ENCODE peak calls at places on chromosomes 11 and 22, in seven cellular contexts. One of them, this sample, is unnamed. For H3K4me1, the result is how much of the 10 kb centered on the place peaks cover.

GRCh38 chr22:44620129-44620840 is 81.7 kb upstream of the PRR5 start:
- DNase-seq in A549: no peak
- DNase-seq in IMR-90: peak
- DNase-seq in neuronal stem cell: peak
- DNase-seq in Caco-2: peak
- DNase-seq in keratinocyte: no peak
- DNase-seq in colonic mucosa: peak
- DNase-seq in this sample: peak

GRCh38 chr11:23364076-23364475 is 503.8 kb upstream of the CCDC179 start:
- DNase-seq in keratinocyte: no peak
- DNase-seq in Caco-2: no peak
- DNase-seq in colonic mucosa: no peak
- DNase-seq in IMR-90: peak
- DNase-seq in neuronal stem cell: no peak
- DNase-seq in A549: no peak
- DNase-seq in this sample: no peak

GRCh38 chr11:28981331-28981865 is 873.2 kb downstream of the METTL15 start:
- DNase-seq in neuronal stem cell: no peak
- DNase-seq in A549: no peak
- DNase-seq in keratinocyte: no peak
- DNase-seq in Caco-2: no peak
- DNase-seq in IMR-90: peak
- DNase-seq in colonic mucosa: no peak
- DNase-seq in this sample: no peak

GRCh38 chr11:123841189-123841588 is 35.0 kb upstream of the OR6M1 start:
- DNase-seq in neuronal stem cell: no peak
- DNase-seq in Caco-2: no peak
- DNase-seq in IMR-90: no peak
- DNase-seq in colonic mucosa: no peak
- DNase-seq in A549: no peak
- DNase-seq in keratinocyte: no peak
- DNase-seq in this sample: no peak

GRCh38 chr22:16603448-16603768 is 10.8 kb upstream of the CCT8L2 start:
- DNase-seq in A549: no peak
- DNase-seq in IMR-90: no peak
- DNase-seq in keratinocyte: no peak
- DNase-seq in colonic mucosa: no peak
- DNase-seq in neuronal stem cell: no peak
- DNase-seq in Caco-2: no peak
- DNase-seq in this sample: no peak

GRCh38 chr22:17007852-17008731 is at the start of gene GAB4:
- DNase-seq in neuronal stem cell: no peak
- DNase-seq in Caco-2: no peak
- DNase-seq in keratinocyte: no peak
- DNase-seq in colonic mucosa: no peak
- DNase-seq in A549: no peak
- DNase-seq in IMR-90: no peak
- DNase-seq in this sample: peak

GRCh38 chr11:114296190-114296978 is at the start of gene NNMT:
- DNase-seq in Caco-2: no peak
- DNase-seq in A549: no peak
- DNase-seq in neuronal stem cell: no peak
- DNase-seq in colonic mucosa: peak
- DNase-seq in keratinocyte: no peak
- DNase-seq in IMR-90: peak
- DNase-seq in this sample: no peak

GRCh38 chr11:114883472-114883871 is 205.1 kb downstream of the NXPE2 start:
- DNase-seq in keratinocyte: no peak
- DNase-seq in neuronal stem cell: no peak
- DNase-seq in IMR-90: no peak
- DNase-seq in colonic mucosa: no peak
- DNase-seq in A549: no peak
- DNase-seq in Caco-2: no peak
- DNase-seq in this sample: no peak

GRCh38 chr22:43886231-43886630 is 5.6 kb downstream of the PNPLA5 start:
- DNase-seq in keratinocyte: no peak
- DNase-seq in colonic mucosa: no peak
- DNase-seq in neuronal stem cell: no peak
- DNase-seq in Caco-2: no peak
- DNase-seq in IMR-90: no peak
- DNase-seq in A549: no peak
- DNase-seq in this sample: peak

GRCh38 chr11:47861762-47862161 is 13.6 kb upstream of the NUP160 start:
- DNase-seq in Caco-2: no peak
- DNase-seq in neuronal stem cell: no peak
- DNase-seq in colonic mucosa: no peak
- DNase-seq in IMR-90: peak
- DNase-seq in keratinocyte: no peak
- DNase-seq in A549: no peak
- DNase-seq in this sample: no peak

GRCh38 chr11:62439785-62440602 is 21.2 kb downstream of the SCGB1A1 start:
- DNase-seq in A549: no peak
- DNase-seq in colonic mucosa: no peak
- DNase-seq in Caco-2: no peak
- DNase-seq in IMR-90: peak
- DNase-seq in keratinocyte: no peak
- DNase-seq in neuronal stem cell: no peak
- DNase-seq in this sample: no peak

GRCh38 chr11:65104628-65105027 is 7.0 kb upstream of the TM7SF2 start:
- DNase-seq in A549: no peak
- DNase-seq in IMR-90: no peak
- DNase-seq in Caco-2: no peak
- DNase-seq in colonic mucosa: no peak
- DNase-seq in neuronal stem cell: no peak
- DNase-seq in keratinocyte: no peak
- DNase-seq in this sample: no peak

GRCh38 chr11:7936615-7937014 is 4.9 kb downstream of the OR10A3 start:
- DNase-seq in colonic mucosa: peak
- DNase-seq in A549: no peak
- DNase-seq in IMR-90: no peak
- DNase-seq in keratinocyte: no peak
- DNase-seq in neuronal stem cell: no peak
- DNase-seq in Caco-2: no peak
- DNase-seq in this sample: no peak

GRCh38 chr11:22521226-22521625 is 104.4 kb downstream of the FANCF start:
- DNase-seq in IMR-90: peak
- DNase-seq in neuronal stem cell: no peak
- DNase-seq in keratinocyte: no peak
- DNase-seq in Caco-2: no peak
- DNase-seq in colonic mucosa: no peak
- DNase-seq in A549: no peak
- DNase-seq in this sample: no peak

GRCh38 chr11:121514998-121515671 is 62.4 kb upstream of the SORL1-AS1 start:
- DNase-seq in colonic mucosa: no peak
- DNase-seq in neuronal stem cell: no peak
- DNase-seq in A549: no peak
- DNase-seq in IMR-90: no peak
- DNase-seq in Caco-2: no peak
- DNase-seq in keratinocyte: no peak
- DNase-seq in this sample: no peak

GRCh38 chr11:70951139-70951804 is 301.1 kb downstream of the SHANK2 start:
- DNase-seq in keratinocyte: no peak
- DNase-seq in colonic mucosa: no peak
- DNase-seq in IMR-90: no peak
- DNase-seq in A549: no peak
- DNase-seq in Caco-2: no peak
- DNase-seq in neuronal stem cell: no peak
- DNase-seq in this sample: no peak

GRCh38 chr11:103892603-103893002 is 143.8 kb upstream of the DDI1 start:
- DNase-seq in A549: peak
- DNase-seq in Caco-2: no peak
- DNase-seq in neuronal stem cell: no peak
- DNase-seq in keratinocyte: no peak
- DNase-seq in IMR-90: peak
- DNase-seq in colonic mucosa: no peak
- DNase-seq in this sample: no peak

GRCh38 chr11:6618117-6619020 is 853 bp downstream of the TPP1 start:
- DNase-seq in A549: no peak
- DNase-seq in Caco-2: no peak
- DNase-seq in keratinocyte: peak
- DNase-seq in neuronal stem cell: no peak
- DNase-seq in colonic mucosa: peak
- DNase-seq in IMR-90: peak
- DNase-seq in this sample: peak

GRCh38 chr11:8068605-8069221 is 12.3 kb upstream of the TUB start:
- DNase-seq in A549: peak
- DNase-seq in Caco-2: no peak
- DNase-seq in keratinocyte: no peak
- DNase-seq in neuronal stem cell: no peak
- DNase-seq in IMR-90: peak
- DNase-seq in colonic mucosa: no peak
- DNase-seq in this sample: peak

GRCh38 chr11:126815111-126815510 is 185.5 kb downstream of the KIRREL3 start:
- DNase-seq in IMR-90: peak
- DNase-seq in Caco-2: no peak
- DNase-seq in A549: no peak
- DNase-seq in colonic mucosa: no peak
- DNase-seq in neuronal stem cell: no peak
- DNase-seq in keratinocyte: no peak
- DNase-seq in this sample: no peak

GRCh38 chr22:22703715-22704114 is 59.3 kb downstream of the GGTLC2 start:
- DNase-seq in Caco-2: no peak
- DNase-seq in neuronal stem cell: no peak
- DNase-seq in colonic mucosa: no peak
- DNase-seq in keratinocyte: no peak
- DNase-seq in IMR-90: no peak
- DNase-seq in A549: peak
- DNase-seq in this sample: no peak

GRCh38 chr11:24575392-24575791 is 78.5 kb downstream of the LUZP2 start:
- DNase-seq in keratinocyte: no peak
- DNase-seq in neuronal stem cell: no peak
- DNase-seq in IMR-90: peak
- DNase-seq in colonic mucosa: no peak
- DNase-seq in Caco-2: no peak
- DNase-seq in A549: no peak
- DNase-seq in this sample: no peak

GRCh38 chr11:116232364-116232801 is 540.4 kb downstream of the BUD13 start:
- DNase-seq in Caco-2: no peak
- DNase-seq in neuronal stem cell: no peak
- DNase-seq in keratinocyte: no peak
- DNase-seq in IMR-90: no peak
- DNase-seq in colonic mucosa: no peak
- DNase-seq in A549: no peak
- DNase-seq in this sample: no peak

GRCh38 chr22:49673048-49673447 is 154.6 kb downstream of the BRD1 start:
- DNase-seq in neuronal stem cell: no peak
- DNase-seq in IMR-90: no peak
- DNase-seq in keratinocyte: no peak
- DNase-seq in colonic mucosa: no peak
- DNase-seq in Caco-2: no peak
- DNase-seq in A549: no peak
- DNase-seq in this sample: no peak

GRCh38 chr22:43148581-43148980 is 2.8 kb upstream of the TSPO start:
- DNase-seq in neuronal stem cell: no peak
- DNase-seq in A549: no peak
- DNase-seq in Caco-2: no peak
- DNase-seq in IMR-90: no peak
- DNase-seq in colonic mucosa: no peak
- DNase-seq in keratinocyte: no peak
- DNase-seq in this sample: no peak

GRCh38 chr11:975824-976223 is 50.2 kb downstream of the AP2A2 start:
- DNase-seq in IMR-90: peak
- DNase-seq in colonic mucosa: no peak
- DNase-seq in A549: peak
- DNase-seq in neuronal stem cell: peak
- DNase-seq in keratinocyte: no peak
- DNase-seq in Caco-2: no peak
- DNase-seq in this sample: no peak

GRCh38 chr22:42901790-42902508 is 44.9 kb upstream of the ARFGAP3 start:
- DNase-seq in neuronal stem cell: no peak
- DNase-seq in colonic mucosa: no peak
- DNase-seq in Caco-2: no peak
- DNase-seq in keratinocyte: no peak
- DNase-seq in A549: no peak
- DNase-seq in IMR-90: no peak
- DNase-seq in this sample: no peak

GRCh38 chr22:33897621-33897910 is 22.7 kb downstream of the LARGE1 start:
- DNase-seq in keratinocyte: no peak
- DNase-seq in neuronal stem cell: no peak
- DNase-seq in colonic mucosa: no peak
- DNase-seq in A549: no peak
- DNase-seq in Caco-2: no peak
- DNase-seq in IMR-90: no peak
- DNase-seq in this sample: no peak

GRCh38 chr11:33724644-33725035 is 11.6 kb downstream of the CD59 start:
- DNase-seq in Caco-2: no peak
- DNase-seq in colonic mucosa: no peak
- DNase-seq in neuronal stem cell: no peak
- DNase-seq in A549: no peak
- DNase-seq in IMR-90: peak
- DNase-seq in keratinocyte: no peak
- DNase-seq in this sample: no peak

GRCh38 chr11:20488352-20488751 is 100.8 kb downstream of the PRMT3 start:
- DNase-seq in neuronal stem cell: no peak
- DNase-seq in colonic mucosa: no peak
- DNase-seq in IMR-90: no peak
- DNase-seq in A549: no peak
- DNase-seq in Caco-2: no peak
- DNase-seq in keratinocyte: no peak
- DNase-seq in this sample: no peak

GRCh38 chr11:11982461-11982860 is 26.0 kb downstream of the DKK3 start:
- DNase-seq in A549: no peak
- DNase-seq in neuronal stem cell: no peak
- DNase-seq in IMR-90: no peak
- DNase-seq in colonic mucosa: no peak
- DNase-seq in Caco-2: no peak
- DNase-seq in keratinocyte: no peak
- DNase-seq in this sample: no peak
- H3K4me1 ChIP-seq in A549: half or more
- H3K4me1 ChIP-seq in neuronal stem cell: under half
- H3K4me1 ChIP-seq in IMR-90: half or more
- H3K4me1 ChIP-seq in colonic mucosa: under half
- H3K4me1 ChIP-seq in Caco-2: under half
- H3K4me1 ChIP-seq in keratinocyte: half or more
- H3K4me1 ChIP-seq in this sample: under half

GRCh38 chr11:120335928-120336640 is at the start of gene ARHGEF12:
- DNase-seq in neuronal stem cell: peak
- DNase-seq in Caco-2: peak
- DNase-seq in keratinocyte: no peak
- DNase-seq in IMR-90: peak
- DNase-seq in colonic mucosa: peak
- DNase-seq in A549: peak
- DNase-seq in this sample: peak
- H3K4me1 ChIP-seq in neuronal stem cell: under half
- H3K4me1 ChIP-seq in Caco-2: under half
- H3K4me1 ChIP-seq in keratinocyte: half or more
- H3K4me1 ChIP-seq in IMR-90: under half
- H3K4me1 ChIP-seq in colonic mucosa: under half
- H3K4me1 ChIP-seq in A549: under half
- H3K4me1 ChIP-seq in this sample: under half

GRCh38 chr11:117978982-117979381 is 7.2 kb upstream of the IL10RA start:
- DNase-seq in colonic mucosa: no peak
- DNase-seq in IMR-90: no peak
- DNase-seq in Caco-2: no peak
- DNase-seq in neuronal stem cell: no peak
- DNase-seq in A549: no peak
- DNase-seq in keratinocyte: no peak
- DNase-seq in this sample: no peak
- H3K4me1 ChIP-seq in colonic mucosa: under half
- H3K4me1 ChIP-seq in IMR-90: under half
- H3K4me1 ChIP-seq in Caco-2: under half
- H3K4me1 ChIP-seq in neuronal stem cell: under half
- H3K4me1 ChIP-seq in A549: under half
- H3K4me1 ChIP-seq in keratinocyte: under half
- H3K4me1 ChIP-seq in this sample: under half

GRCh38 chr11:122659676-122660571 is 4.4 kb downstream of the UBASH3B start:
- DNase-seq in neuronal stem cell: no peak
- DNase-seq in colonic mucosa: no peak
- DNase-seq in A549: no peak
- DNase-seq in keratinocyte: no peak
- DNase-seq in Caco-2: no peak
- DNase-seq in IMR-90: no peak
- DNase-seq in this sample: no peak
- H3K4me1 ChIP-seq in neuronal stem cell: under half
- H3K4me1 ChIP-seq in colonic mucosa: under half
- H3K4me1 ChIP-seq in A549: half or more
- H3K4me1 ChIP-seq in keratinocyte: half or more
- H3K4me1 ChIP-seq in Caco-2: under half
- H3K4me1 ChIP-seq in IMR-90: under half
- H3K4me1 ChIP-seq in this sample: half or more

This sample was measured in left lung.